ENCODE peak calls at places on chromosome 4, in six cellular contexts. One of them, this sample, is unnamed.

GRCh38 chr4:24802648-24803047 is 7.3 kb downstream of the SOD3 start:
- DNase-seq in K562: no peak
- DNase-seq in SK-N-SH: no peak
- DNase-seq in H1: no peak
- DNase-seq in HCT116: no peak
- DNase-seq in GM12878: no peak
- DNase-seq in this sample: no peak

GRCh38 chr4:156949373-156949814 is 22.2 kb downstream of the PDGFC start:
- DNase-seq in SK-N-SH: no peak
- DNase-seq in K562: no peak
- DNase-seq in GM12878: no peak
- DNase-seq in H1: no peak
- DNase-seq in HCT116: no peak
- DNase-seq in this sample: no peak

GRCh38 chr4:22500128-22500611 is 15.7 kb downstream of the ADGRA3 start:
- DNase-seq in HCT116: no peak
- DNase-seq in K562: no peak
- DNase-seq in SK-N-SH: no peak
- DNase-seq in H1: no peak
- DNase-seq in GM12878: no peak
- DNase-seq in this sample: peak

GRCh38 chr4:115851918-115852766 is 738.7 kb upstream of the NDST4 start:
- DNase-seq in H1: peak
- DNase-seq in SK-N-SH: peak
- DNase-seq in K562: peak
- DNase-seq in GM12878: peak
- DNase-seq in HCT116: peak
- DNase-seq in this sample: no peak

GRCh38 chr4:142036795-142037583 is 400.6 kb downstream of the IL15 start:
- DNase-seq in H1: no peak
- DNase-seq in K562: no peak
- DNase-seq in GM12878: no peak
- DNase-seq in SK-N-SH: no peak
- DNase-seq in HCT116: peak
- DNase-seq in this sample: no peak

GRCh38 chr4:33924239-33924638 is 2320.1 kb downstream of the ARAP2 start:
- DNase-seq in HCT116: peak
- DNase-seq in SK-N-SH: no peak
- DNase-seq in H1: no peak
- DNase-seq in K562: no peak
- DNase-seq in GM12878: no peak
- DNase-seq in this sample: no peak

GRCh38 chr4:144709793-144710525 is 64.0 kb downstream of the HHIP start:
- DNase-seq in K562: no peak
- DNase-seq in HCT116: peak
- DNase-seq in SK-N-SH: no peak
- DNase-seq in GM12878: no peak
- DNase-seq in H1: no peak
- DNase-seq in this sample: no peak

GRCh38 chr4:158020175-158020574 is 152.7 kb downstream of the GASK1B start:
- DNase-seq in GM12878: no peak
- DNase-seq in H1: peak
- DNase-seq in HCT116: peak
- DNase-seq in K562: no peak
- DNase-seq in SK-N-SH: no peak
- DNase-seq in this sample: no peak

GRCh38 chr4:113835005-113835404 is 73.5 kb upstream of the CAMK2D start:
- DNase-seq in K562: no peak
- DNase-seq in HCT116: no peak
- DNase-seq in H1: no peak
- DNase-seq in GM12878: no peak
- DNase-seq in SK-N-SH: no peak
- DNase-seq in this sample: no peak

GRCh38 chr4:26020083-26020668 is 106.2 kb downstream of the SMIM20 start:
- DNase-seq in GM12878: no peak
- DNase-seq in HCT116: no peak
- DNase-seq in K562: no peak
- DNase-seq in SK-N-SH: no peak
- DNase-seq in H1: no peak
- DNase-seq in this sample: no peak

GRCh38 chr4:100789991-100790390 is 272.2 kb upstream of the EMCN start:
- DNase-seq in SK-N-SH: no peak
- DNase-seq in HCT116: no peak
- DNase-seq in H1: no peak
- DNase-seq in K562: no peak
- DNase-seq in GM12878: no peak
- DNase-seq in this sample: no peak

GRCh38 chr4:162706051-162706450 is 460.6 kb downstream of the NAF1 start:
- DNase-seq in SK-N-SH: no peak
- DNase-seq in H1: no peak
- DNase-seq in HCT116: no peak
- DNase-seq in K562: no peak
- DNase-seq in GM12878: no peak
- DNase-seq in this sample: no peak

GRCh38 chr4:84384801-84385582 is 114.1 kb downstream of the NKX6-1 start:
- DNase-seq in GM12878: no peak
- DNase-seq in K562: no peak
- DNase-seq in H1: no peak
- DNase-seq in SK-N-SH: no peak
- DNase-seq in HCT116: no peak
- DNase-seq in this sample: no peak

GRCh38 chr4:70747874-70748273 is 26.1 kb downstream of the RUFY3 start:
- DNase-seq in GM12878: no peak
- DNase-seq in H1: no peak
- DNase-seq in K562: no peak
- DNase-seq in SK-N-SH: no peak
- DNase-seq in HCT116: no peak
- DNase-seq in this sample: no peak

GRCh38 chr4:24164054-24164453 is 274.2 kb upstream of the PPARGC1A start:
- DNase-seq in K562: no peak
- DNase-seq in HCT116: no peak
- DNase-seq in H1: no peak
- DNase-seq in GM12878: no peak
- DNase-seq in SK-N-SH: no peak
- DNase-seq in this sample: no peak

GRCh38 chr4:23981328-23981727 is 91.5 kb upstream of the PPARGC1A start:
- DNase-seq in SK-N-SH: no peak
- DNase-seq in GM12878: no peak
- DNase-seq in HCT116: no peak
- DNase-seq in H1: no peak
- DNase-seq in K562: no peak
- DNase-seq in this sample: no peak

GRCh38 chr4:182062936-182063335 is 180.3 kb upstream of the TENM3 start:
- DNase-seq in K562: no peak
- DNase-seq in SK-N-SH: no peak
- DNase-seq in HCT116: no peak
- DNase-seq in H1: no peak
- DNase-seq in GM12878: no peak
- DNase-seq in this sample: no peak

GRCh38 chr4:178086324-178086723 is 644.1 kb upstream of the AGA start:
- DNase-seq in H1: no peak
- DNase-seq in HCT116: peak
- DNase-seq in SK-N-SH: no peak
- DNase-seq in K562: no peak
- DNase-seq in GM12878: no peak
- DNase-seq in this sample: peak

GRCh38 chr4:142875117-142875516 is 29.0 kb upstream of the INPP4B start:
- DNase-seq in K562: no peak
- DNase-seq in H1: no peak
- DNase-seq in SK-N-SH: no peak
- DNase-seq in GM12878: no peak
- DNase-seq in HCT116: no peak
- DNase-seq in this sample: no peak

GRCh38 chr4:108270466-108271450 is 102.0 kb upstream of the LEF1 start:
- DNase-seq in SK-N-SH: no peak
- DNase-seq in HCT116: no peak
- DNase-seq in GM12878: no peak
- DNase-seq in H1: no peak
- DNase-seq in K562: no peak
- DNase-seq in this sample: no peak

GRCh38 chr4:184838249-184839074 is 12.7 kb upstream of the ACSL1 start:
- DNase-seq in K562: peak
- DNase-seq in GM12878: no peak
- DNase-seq in SK-N-SH: no peak
- DNase-seq in HCT116: no peak
- DNase-seq in H1: no peak
- DNase-seq in this sample: no peak

GRCh38 chr4:153555730-153556440 is 89.7 kb downstream of the TMEM131L start:
- DNase-seq in HCT116: no peak
- DNase-seq in GM12878: no peak
- DNase-seq in SK-N-SH: no peak
- DNase-seq in K562: no peak
- DNase-seq in H1: no peak
- DNase-seq in this sample: no peak

GRCh38 chr4:116005806-116006088 is 892.3 kb upstream of the NDST4 start:
- DNase-seq in K562: no peak
- DNase-seq in H1: no peak
- DNase-seq in SK-N-SH: no peak
- DNase-seq in GM12878: no peak
- DNase-seq in HCT116: no peak
- DNase-seq in this sample: no peak

GRCh38 chr4:102404551-102404969 is 59.3 kb upstream of the SLC39A8 start:
- DNase-seq in HCT116: no peak
- DNase-seq in H1: no peak
- DNase-seq in SK-N-SH: no peak
- DNase-seq in GM12878: no peak
- DNase-seq in K562: no peak
- DNase-seq in this sample: peak

GRCh38 chr4:41177016-41177415 is 37.3 kb downstream of the APBB2 start:
- DNase-seq in GM12878: no peak
- DNase-seq in HCT116: no peak
- DNase-seq in SK-N-SH: no peak
- DNase-seq in K562: no peak
- DNase-seq in H1: no peak
- DNase-seq in this sample: peak

DNA sequence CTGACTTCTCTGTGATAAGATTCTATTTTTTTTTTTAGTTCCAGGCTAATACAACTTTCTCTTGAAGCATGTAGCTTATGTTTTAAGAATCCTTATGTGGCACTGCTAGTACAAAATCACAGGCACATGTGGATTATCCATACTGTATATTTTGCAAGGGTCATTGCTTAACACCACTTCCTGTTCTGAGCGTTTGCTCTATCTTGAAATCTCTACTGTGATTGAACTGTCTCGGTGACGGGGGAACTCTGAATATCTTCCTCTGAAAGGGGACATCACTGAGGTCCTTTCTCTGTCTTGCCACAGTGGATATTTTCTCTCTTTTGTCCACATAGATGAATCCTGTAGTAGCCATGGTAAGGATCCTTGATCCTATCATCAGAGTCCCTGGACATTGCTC is 2.1 kb upstream of the WFS1 start:
- DNase-seq in K562: no peak
- DNase-seq in H1: no peak
- DNase-seq in GM12878: no peak
- DNase-seq in HCT116: no peak
- DNase-seq in SK-N-SH: no peak
- DNase-seq in this sample: no peak
- TF ChIP-seq JUND in K562: no peak
- TF ChIP-seq JUND in H1: no peak
- TF ChIP-seq JUND in GM12878: no peak
- TF ChIP-seq JUND in HCT116: no peak
- TF ChIP-seq JUND in SK-N-SH: no peak
- TF ChIP-seq JUND in this sample: no peak

DNA sequence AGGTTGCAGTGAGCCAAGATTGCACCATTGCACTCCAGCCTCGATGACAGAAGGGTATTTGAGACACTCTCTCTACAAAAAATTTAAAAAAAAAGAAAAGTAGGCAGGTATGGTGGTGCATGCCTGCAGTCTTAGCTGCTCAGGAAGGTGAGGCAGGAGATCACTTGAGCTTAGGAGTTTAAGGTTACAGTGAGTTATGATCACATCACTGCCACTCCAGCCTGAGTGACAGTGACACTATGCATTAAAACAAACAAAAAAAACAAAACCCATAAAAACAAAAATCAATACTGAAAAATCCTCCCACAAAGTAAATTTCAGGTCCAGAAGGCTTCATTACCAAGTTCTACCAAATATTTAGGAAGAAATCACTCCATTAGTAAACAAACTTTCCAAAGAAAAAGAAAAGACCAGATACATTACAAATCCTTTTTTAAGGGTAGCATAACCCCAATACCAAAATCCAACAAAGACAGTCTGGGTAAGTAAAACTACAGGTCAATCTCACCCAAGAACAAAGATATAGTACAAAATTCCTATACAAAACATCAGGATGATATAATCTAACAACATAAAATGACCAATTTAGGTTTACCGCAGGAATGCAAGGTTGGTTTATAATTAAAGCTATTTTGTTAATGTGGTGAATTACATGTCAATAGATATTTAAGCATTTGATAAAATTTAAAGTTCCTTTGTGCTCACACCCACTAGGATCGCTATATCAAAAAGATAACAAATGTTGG is 11.7 kb downstream of the NELFA start:
- DNase-seq in H1: no peak
- DNase-seq in GM12878: no peak
- DNase-seq in HCT116: no peak
- DNase-seq in K562: no peak
- DNase-seq in SK-N-SH: no peak
- DNase-seq in this sample: no peak
- TF ChIP-seq JUND in H1: no peak
- TF ChIP-seq JUND in GM12878: no peak
- TF ChIP-seq JUND in HCT116: no peak
- TF ChIP-seq JUND in K562: no peak
- TF ChIP-seq JUND in SK-N-SH: no peak
- TF ChIP-seq JUND in this sample: no peak

GRCh38 chr4:168605411-168605810 is 108.6 kb downstream of the PALLD start:
- DNase-seq in GM12878: no peak
- DNase-seq in SK-N-SH: no peak
- DNase-seq in HCT116: no peak
- DNase-seq in K562: no peak
- DNase-seq in H1: no peak
- DNase-seq in this sample: no peak

GRCh38 chr4:168598191-168598590 is 101.3 kb downstream of the PALLD start:
- DNase-seq in SK-N-SH: no peak
- DNase-seq in HCT116: no peak
- DNase-seq in H1: no peak
- DNase-seq in K562: no peak
- DNase-seq in GM12878: no peak
- DNase-seq in this sample: no peak

GRCh38 chr4:168600796-168601583 is 104.1 kb downstream of the PALLD start:
- DNase-seq in GM12878: no peak
- DNase-seq in SK-N-SH: no peak
- DNase-seq in H1: no peak
- DNase-seq in K562: no peak
- DNase-seq in HCT116: peak
- DNase-seq in this sample: no peak

GRCh38 chr4:168604496-168605373 is 107.9 kb downstream of the PALLD start:
- DNase-seq in GM12878: no peak
- DNase-seq in H1: no peak
- DNase-seq in HCT116: peak
- DNase-seq in K562: no peak
- DNase-seq in SK-N-SH: no peak
- DNase-seq in this sample: no peak

GRCh38 chr4:168601899-168602298 is 105.0 kb downstream of the PALLD start:
- DNase-seq in HCT116: no peak
- DNase-seq in SK-N-SH: no peak
- DNase-seq in K562: no peak
- DNase-seq in GM12878: no peak
- DNase-seq in H1: no peak
- DNase-seq in this sample: no peak
- TF ChIP-seq JUND in HCT116: no peak
- TF ChIP-seq JUND in SK-N-SH: no peak
- TF ChIP-seq JUND in K562: no peak
- TF ChIP-seq JUND in GM12878: no peak
- TF ChIP-seq JUND in H1: no peak
- TF ChIP-seq JUND in this sample: no peak

GRCh38 chr4:6348408-6348807 is 78.8 kb downstream of the WFS1 start:
- DNase-seq in H1: no peak
- DNase-seq in SK-N-SH: no peak
- DNase-seq in K562: no peak
- DNase-seq in GM12878: no peak
- DNase-seq in HCT116: no peak
- DNase-seq in this sample: no peak
- TF ChIP-seq JUND in H1: no peak
- TF ChIP-seq JUND in SK-N-SH: no peak
- TF ChIP-seq JUND in K562: no peak
- TF ChIP-seq JUND in GM12878: no peak
- TF ChIP-seq JUND in HCT116: no peak
- TF ChIP-seq JUND in this sample: no peak

This sample was measured in T47D.